ENCODE peak calls at places on chromosome 9, in five cellular contexts. V is left colon, B is AG04450, T is cardiac fibroblast, I is smooth muscle cell of the brain vasculature. Z is an unnamed sample.

GRCh38 chr9:98708933-98709911 is at the start of gene GABBR2:
- DNase-seq in B (no peak), T (no peak), V (no peak), I (no peak), Z (no peak)

GRCh38 chr9:111876179-111876578 is 20.4 kb upstream of the UGCG start:
- DNase-seq in V (no peak), I (no peak), B (no peak), T (no peak), Z (no peak)

GRCh38 chr9:95447660-95448420 is 68.9 kb downstream of the PTCH1 start:
- DNase-seq in B (no peak), T (no peak), V (no peak), I (no peak), Z (no peak)

GRCh38 chr9:136485049-136485647 is 2.3 kb upstream of the SEC16A start:
- DNase-seq in B (peak; percentile 53), I (peak; percentile 57), V (peak; percentile 89), T (peak; percentile 83), Z (peak; percentile 85)

GRCh38 chr9:105259274-105259673 is 14.8 kb downstream of the SLC44A1 start:
- DNase-seq in B (no peak), I (no peak), V (no peak), T (no peak), Z (no peak)

GRCh38 chr9:19087601-19088000 is 15.1 kb downstream of the HAUS6 start:
- DNase-seq in B (peak; percentile 1), I (no peak), T (peak; percentile 59), V (no peak), Z (peak; percentile 91)

GRCh38 chr9:134662143-134662876 is 20.7 kb downstream of the COL5A1 start:
- DNase-seq in T (peak; percentile 96), B (peak; percentile 56), I (peak; percentile 73), V (peak; percentile 28), Z (peak; percentile 90)

GRCh38 chr9:136231478-136232297 is 13.9 kb downstream of the QSOX2 start:
- DNase-seq in V (no peak), I (no peak), B (no peak), T (no peak), Z (no peak)

GRCh38 chr9:24436761-24437160 is 108.9 kb downstream of the IZUMO3 start:
- DNase-seq in V (no peak), I (no peak), T (no peak), B (no peak), Z (no peak)

GRCh38 chr9:6467006-6467625 is 54.1 kb downstream of the UHRF2 start:
- DNase-seq in B (no peak), V (no peak), I (no peak), T (peak; percentile 17), Z (no peak)

GRCh38 chr9:110936719-110937452 is 101.4 kb downstream of the LPAR1 start:
- DNase-seq in T (peak; percentile 55), B (no peak), V (no peak), I (no peak), Z (peak; percentile 54)

GRCh38 chr9:133738806-133739150 is 626 bp upstream of the SARDH start:
- DNase-seq in T (no peak), B (no peak), I (no peak), V (no peak), Z (no peak)

GRCh38 chr9:131781069-131781468 is 41.2 kb upstream of the RAPGEF1 start:
- DNase-seq in I (no peak), B (no peak), V (no peak), T (no peak), Z (peak; percentile 62)

GRCh38 chr9:79390077-79390673 is 181.6 kb upstream of the TLE4 start:
- DNase-seq in I (no peak), V (no peak), B (peak; percentile 52), T (no peak), Z (peak; percentile 26)